ENCODE peak calls at places on chromosomes 13 and 19, in four cellular contexts. One of them, this sample, is unnamed.
A peak's percentile ranks its signal among the peaks of the same experiment; 100 is the strongest.

GRCh38 chr19:29811125-29812079 is at the start of gene CCNE1:
- DNase-seq in neural crest cell: peak; percentile 86
- DNase-seq in colonic mucosa: peak; percentile 96
- DNase-seq in fibroblast of the aortic adventitia: peak; percentile 70
- DNase-seq in this sample: peak; percentile 90

GRCh38 chr13:83498045-83498444 is 384.2 kb downstream of the SLITRK1 start:
- DNase-seq in neural crest cell: no peak
- DNase-seq in colonic mucosa: no peak
- DNase-seq in fibroblast of the aortic adventitia: no peak
- DNase-seq in this sample: no peak

GRCh38 chr19:38228491-38229439 is 4.7 kb upstream of the DPF1 start:
- DNase-seq in neural crest cell: peak; percentile 64
- DNase-seq in colonic mucosa: no peak
- DNase-seq in fibroblast of the aortic adventitia: no peak
- DNase-seq in this sample: no peak

GRCh38 chr19:6730153-6730804 is 7.1 kb downstream of the GPR108 start:
- DNase-seq in neural crest cell: no peak
- DNase-seq in colonic mucosa: peak; percentile 97
- DNase-seq in fibroblast of the aortic adventitia: no peak
- DNase-seq in this sample: no peak

GRCh38 chr13:95644611-95645052 is at the start of gene DZIP1:
- DNase-seq in neural crest cell: peak; percentile 81
- DNase-seq in colonic mucosa: peak; percentile 54
- DNase-seq in fibroblast of the aortic adventitia: peak; percentile 85
- DNase-seq in this sample: peak; percentile 83

GRCh38 chr13:111965466-111966214 is 101.3 kb upstream of the SOX1 start:
- DNase-seq in neural crest cell: no peak
- DNase-seq in colonic mucosa: no peak
- DNase-seq in fibroblast of the aortic adventitia: no peak
- DNase-seq in this sample: no peak

GRCh38 chr13:42420304-42420703 is 148.4 kb downstream of the AKAP11 start:
- DNase-seq in neural crest cell: no peak
- DNase-seq in colonic mucosa: no peak
- DNase-seq in fibroblast of the aortic adventitia: no peak
- DNase-seq in this sample: no peak

GRCh38 chr19:32652893-32653625 is 21.9 kb downstream of the ANKRD27 start:
- DNase-seq in neural crest cell: no peak
- DNase-seq in colonic mucosa: peak; percentile 63
- DNase-seq in fibroblast of the aortic adventitia: peak; percentile 66
- DNase-seq in this sample: no peak

DNA sequence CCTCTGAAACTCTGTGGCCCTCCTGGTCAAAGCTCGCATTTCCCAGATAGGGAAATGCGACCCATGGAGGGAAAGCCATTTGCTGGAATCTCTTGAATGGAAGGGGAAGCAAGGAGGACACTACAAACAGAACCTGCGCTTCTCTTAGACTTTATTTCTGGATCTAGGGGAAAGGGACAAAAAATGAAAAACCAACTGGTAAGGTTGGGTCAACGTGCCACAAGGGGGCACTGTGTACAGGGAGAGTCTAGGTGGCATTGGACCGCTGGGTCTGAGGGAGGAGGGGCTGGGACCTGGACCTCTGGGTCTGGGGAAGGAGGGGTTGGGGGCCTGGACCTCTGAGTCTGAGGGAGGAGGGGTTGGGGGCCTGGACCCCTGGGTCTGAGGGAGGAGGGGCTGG is 5.0 kb downstream of the KLK4 start:
- DNase-seq in neural crest cell: peak; percentile 46
- DNase-seq in colonic mucosa: peak; percentile 32
- DNase-seq in fibroblast of the aortic adventitia: peak; percentile 12
- DNase-seq in this sample: peak; percentile 58
- TF ChIP-seq CTCF in neural crest cell: peak; percentile 55
- TF ChIP-seq CTCF in colonic mucosa: no peak
- TF ChIP-seq CTCF in fibroblast of the aortic adventitia: peak; percentile 58
- TF ChIP-seq CTCF in this sample: peak; percentile 63

DNA sequence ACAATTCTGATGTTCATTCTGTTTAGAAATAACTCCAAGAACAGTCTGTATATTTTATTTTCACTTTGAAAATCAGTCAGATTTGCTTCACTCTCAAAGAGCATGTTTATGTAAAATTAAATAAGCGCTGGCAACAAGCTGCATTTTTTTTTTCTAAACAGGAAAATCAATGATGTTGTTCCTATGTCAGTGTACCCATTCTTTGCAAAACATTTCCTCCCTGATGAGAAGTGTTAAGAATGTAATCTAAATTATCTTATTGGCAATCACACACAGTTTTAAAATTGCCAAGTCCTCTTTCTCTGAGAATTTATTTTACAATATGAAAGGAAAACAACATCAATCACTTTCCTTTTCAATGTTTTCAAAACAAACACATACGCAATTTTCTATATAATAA is 333.8 kb downstream of the KCTD12 start:
- DNase-seq in neural crest cell: no peak
- DNase-seq in colonic mucosa: no peak
- DNase-seq in fibroblast of the aortic adventitia: no peak
- DNase-seq in this sample: no peak
- TF ChIP-seq CTCF in neural crest cell: no peak
- TF ChIP-seq CTCF in colonic mucosa: no peak
- TF ChIP-seq CTCF in fibroblast of the aortic adventitia: no peak
- TF ChIP-seq CTCF in this sample: no peak

GRCh38 chr19:17841810-17842662 is 5.7 kb downstream of the JAK3 start:
- DNase-seq in neural crest cell: peak; percentile 89
- DNase-seq in colonic mucosa: peak; percentile 91
- DNase-seq in fibroblast of the aortic adventitia: peak; percentile 78
- DNase-seq in this sample: peak; percentile 88

GRCh38 chr19:17843908-17844490 is 3.8 kb downstream of the JAK3 start:
- DNase-seq in neural crest cell: no peak
- DNase-seq in colonic mucosa: no peak
- DNase-seq in fibroblast of the aortic adventitia: no peak
- DNase-seq in this sample: no peak

GRCh38 chr19:17841371-17841809 is 6.4 kb downstream of the JAK3 start:
- DNase-seq in neural crest cell: no peak
- DNase-seq in colonic mucosa: no peak
- DNase-seq in fibroblast of the aortic adventitia: no peak
- DNase-seq in this sample: no peak

GRCh38 chr19:17842663-17843313 is 5.0 kb downstream of the JAK3 start:
- DNase-seq in neural crest cell: no peak
- DNase-seq in colonic mucosa: no peak
- DNase-seq in fibroblast of the aortic adventitia: no peak
- DNase-seq in this sample: no peak

DNA sequence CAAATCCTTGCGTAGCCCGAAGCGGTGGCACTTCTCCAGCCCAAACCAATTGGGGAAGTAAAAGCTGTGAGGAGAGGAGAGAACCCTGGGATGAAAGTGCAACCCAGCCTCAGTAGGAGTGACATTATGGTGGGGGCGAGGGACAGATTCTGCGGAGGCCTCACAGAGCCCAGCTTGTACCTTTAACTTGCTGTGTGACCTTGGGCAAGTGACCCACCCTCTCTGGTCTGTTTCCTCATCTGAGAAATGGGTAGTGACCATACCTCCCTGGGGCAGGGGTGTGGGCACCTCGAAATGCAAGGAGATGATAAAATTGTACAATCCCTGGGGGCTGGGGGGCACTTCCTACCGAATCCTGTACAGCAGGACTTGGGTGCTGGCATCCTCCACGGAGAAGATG is 4.4 kb downstream of the JAK3 start:
- DNase-seq in neural crest cell: no peak
- DNase-seq in colonic mucosa: no peak
- DNase-seq in fibroblast of the aortic adventitia: no peak
- DNase-seq in this sample: no peak
- TF ChIP-seq CTCF in neural crest cell: no peak
- TF ChIP-seq CTCF in colonic mucosa: no peak
- TF ChIP-seq CTCF in fibroblast of the aortic adventitia: no peak
- TF ChIP-seq CTCF in this sample: no peak

GRCh38 chr13:33611016-33611805 is 206.7 kb upstream of the RFC3 start:
- DNase-seq in neural crest cell: peak; percentile 36
- DNase-seq in colonic mucosa: no peak
- DNase-seq in fibroblast of the aortic adventitia: peak; percentile 86
- DNase-seq in this sample: no peak

GRCh38 chr13:33610471-33611015 is 207.4 kb upstream of the RFC3 start:
- DNase-seq in neural crest cell: peak; percentile 20
- DNase-seq in colonic mucosa: peak; percentile 23
- DNase-seq in fibroblast of the aortic adventitia: peak; percentile 5
- DNase-seq in this sample: no peak

DNA sequence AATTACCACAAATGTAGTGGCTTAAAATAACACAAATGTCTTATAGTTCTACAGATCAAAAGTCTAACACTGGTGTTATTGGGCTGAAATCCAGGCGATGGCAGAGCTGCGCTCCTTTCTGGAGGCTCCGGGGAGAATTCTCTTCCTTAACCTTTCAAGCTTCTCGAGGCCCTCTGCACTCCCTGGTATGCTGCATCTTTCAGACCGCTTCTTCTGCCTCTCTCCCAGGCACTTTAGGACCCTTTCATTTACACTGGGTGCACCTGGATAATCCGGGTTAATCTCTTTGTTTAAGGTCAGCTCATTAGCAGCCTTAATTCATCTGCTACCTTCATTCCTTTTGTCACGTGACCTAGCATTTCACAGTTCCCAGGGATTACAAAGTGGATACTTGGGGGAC is 211.3 kb upstream of the RFC3 start:
- DNase-seq in neural crest cell: peak; percentile 18
- DNase-seq in colonic mucosa: no peak
- DNase-seq in fibroblast of the aortic adventitia: no peak
- DNase-seq in this sample: no peak
- TF ChIP-seq CTCF in neural crest cell: peak; percentile 29
- TF ChIP-seq CTCF in colonic mucosa: no peak
- TF ChIP-seq CTCF in fibroblast of the aortic adventitia: no peak
- TF ChIP-seq CTCF in this sample: no peak

GRCh38 chr13:30776661-30777060 is 41.3 kb downstream of the ALOX5AP start:
- DNase-seq in neural crest cell: no peak
- DNase-seq in colonic mucosa: no peak
- DNase-seq in fibroblast of the aortic adventitia: no peak
- DNase-seq in this sample: no peak
- TF ChIP-seq CTCF in neural crest cell: no peak
- TF ChIP-seq CTCF in colonic mucosa: no peak
- TF ChIP-seq CTCF in fibroblast of the aortic adventitia: no peak
- TF ChIP-seq CTCF in this sample: no peak

GRCh38 chr19:53595510-53595867 is 36.3 kb upstream of the DPRX start:
- DNase-seq in neural crest cell: no peak
- DNase-seq in colonic mucosa: no peak
- DNase-seq in fibroblast of the aortic adventitia: no peak
- DNase-seq in this sample: no peak
- TF ChIP-seq CTCF in neural crest cell: no peak
- TF ChIP-seq CTCF in colonic mucosa: no peak
- TF ChIP-seq CTCF in fibroblast of the aortic adventitia: no peak
- TF ChIP-seq CTCF in this sample: no peak

GRCh38 chr19:48333467-48334384 is 8.4 kb downstream of the EMP3 start:
- DNase-seq in neural crest cell: peak; percentile 66
- DNase-seq in colonic mucosa: peak; percentile 97
- DNase-seq in fibroblast of the aortic adventitia: peak; percentile 87
- DNase-seq in this sample: peak; percentile 91

GRCh38 chr19:48329167-48329891 is 4.0 kb downstream of the EMP3 start:
- DNase-seq in neural crest cell: no peak
- DNase-seq in colonic mucosa: no peak
- DNase-seq in fibroblast of the aortic adventitia: peak; percentile 36
- DNase-seq in this sample: no peak

GRCh38 chr19:48332351-48332661 is 7.0 kb downstream of the EMP3 start:
- DNase-seq in neural crest cell: no peak
- DNase-seq in colonic mucosa: no peak
- DNase-seq in fibroblast of the aortic adventitia: no peak
- DNase-seq in this sample: no peak

GRCh38 chr19:48332662-48333466 is 7.5 kb downstream of the EMP3 start:
- DNase-seq in neural crest cell: peak; percentile 50
- DNase-seq in colonic mucosa: peak; percentile 98
- DNase-seq in fibroblast of the aortic adventitia: peak; percentile 98
- DNase-seq in this sample: peak; percentile 57

GRCh38 chr19:48330012-48330681 is 4.8 kb downstream of the EMP3 start:
- DNase-seq in neural crest cell: peak; percentile 76
- DNase-seq in colonic mucosa: peak; percentile 88
- DNase-seq in fibroblast of the aortic adventitia: no peak
- DNase-seq in this sample: peak; percentile 77
- TF ChIP-seq CTCF in neural crest cell: peak; percentile 34
- TF ChIP-seq CTCF in colonic mucosa: no peak
- TF ChIP-seq CTCF in fibroblast of the aortic adventitia: no peak
- TF ChIP-seq CTCF in this sample: no peak

GRCh38 chr13:29832899-29833298 is 17.5 kb downstream of the UBL3 start:
- DNase-seq in neural crest cell: no peak
- DNase-seq in colonic mucosa: no peak
- DNase-seq in fibroblast of the aortic adventitia: no peak
- DNase-seq in this sample: no peak

GRCh38 chr13:29835280-29836061 is 14.9 kb downstream of the UBL3 start:
- DNase-seq in neural crest cell: no peak
- DNase-seq in colonic mucosa: no peak
- DNase-seq in fibroblast of the aortic adventitia: no peak
- DNase-seq in this sample: no peak

DNA sequence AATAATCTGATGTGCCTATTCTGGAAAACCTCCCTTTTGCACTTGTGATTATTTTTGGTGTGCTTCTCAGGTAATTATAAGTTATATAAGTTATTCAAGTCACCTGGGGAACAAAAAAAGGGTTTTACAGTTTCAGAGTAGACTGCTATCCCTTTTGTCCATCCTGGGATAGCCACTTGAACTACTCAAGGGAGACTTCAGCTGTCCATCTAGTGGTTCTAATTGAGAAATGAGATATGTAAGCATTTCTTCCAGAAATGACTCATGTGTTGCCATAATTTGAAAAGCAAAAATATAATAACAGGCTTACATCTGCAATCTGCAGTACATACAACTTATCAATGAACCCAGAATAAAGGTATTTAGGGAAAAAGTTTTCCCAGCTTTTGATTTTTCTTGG is 20.4 kb downstream of the UBL3 start:
- DNase-seq in neural crest cell: no peak
- DNase-seq in colonic mucosa: no peak
- DNase-seq in fibroblast of the aortic adventitia: no peak
- DNase-seq in this sample: no peak
- TF ChIP-seq CTCF in neural crest cell: no peak
- TF ChIP-seq CTCF in colonic mucosa: no peak
- TF ChIP-seq CTCF in fibroblast of the aortic adventitia: no peak
- TF ChIP-seq CTCF in this sample: no peak